ENCODE peak calls at places on chromosomes 2 and 18, in nine cellular contexts. One of them, this sample, is unnamed.

GRCh38 chr2:224836263-224836662 is 120.1 kb upstream of the CCDC195 start:
- DNase-seq in hepatic stellate cell: peak
- DNase-seq in naive thymus-derived CD8-positive, alpha-beta T cell: no peak
- DNase-seq in NCI-H1417: no peak
- DNase-seq in tibial nerve: no peak
- DNase-seq in A549: no peak
- DNase-seq in posterior vena cava: no peak
- DNase-seq in foreskin fibroblast: peak
- DNase-seq in GM23248: peak
- DNase-seq in this sample: no peak

GRCh38 chr2:98025481-98026037 is 29.8 kb upstream of the TMEM131 start:
- DNase-seq in hepatic stellate cell: no peak
- DNase-seq in naive thymus-derived CD8-positive, alpha-beta T cell: no peak
- DNase-seq in NCI-H1417: no peak
- DNase-seq in tibial nerve: no peak
- DNase-seq in A549: no peak
- DNase-seq in posterior vena cava: no peak
- DNase-seq in foreskin fibroblast: no peak
- DNase-seq in GM23248: no peak
- DNase-seq in this sample: no peak

GRCh38 chr2:110883401-110883800 is 151.0 kb downstream of the ACOXL start:
- DNase-seq in hepatic stellate cell: no peak
- DNase-seq in naive thymus-derived CD8-positive, alpha-beta T cell: no peak
- DNase-seq in NCI-H1417: no peak
- DNase-seq in tibial nerve: no peak
- DNase-seq in A549: no peak
- DNase-seq in posterior vena cava: no peak
- DNase-seq in foreskin fibroblast: no peak
- DNase-seq in GM23248: peak
- DNase-seq in this sample: no peak

GRCh38 chr18:12253027-12253426 is 1.1 kb upstream of the CIDEA start:
- DNase-seq in hepatic stellate cell: no peak
- DNase-seq in naive thymus-derived CD8-positive, alpha-beta T cell: no peak
- DNase-seq in NCI-H1417: no peak
- DNase-seq in tibial nerve: no peak
- DNase-seq in A549: no peak
- DNase-seq in posterior vena cava: no peak
- DNase-seq in foreskin fibroblast: no peak
- DNase-seq in GM23248: no peak
- DNase-seq in this sample: no peak

GRCh38 chr2:172100080-172101007 is 2.4 kb downstream of the DLX2 start:
- DNase-seq in hepatic stellate cell: no peak
- DNase-seq in naive thymus-derived CD8-positive, alpha-beta T cell: peak
- DNase-seq in NCI-H1417: no peak
- DNase-seq in tibial nerve: no peak
- DNase-seq in A549: no peak
- DNase-seq in posterior vena cava: peak
- DNase-seq in foreskin fibroblast: no peak
- DNase-seq in GM23248: peak
- DNase-seq in this sample: no peak

GRCh38 chr2:158619496-158619895 is 162.7 kb downstream of the PKP4 start:
- DNase-seq in hepatic stellate cell: no peak
- DNase-seq in naive thymus-derived CD8-positive, alpha-beta T cell: no peak
- DNase-seq in NCI-H1417: no peak
- DNase-seq in tibial nerve: no peak
- DNase-seq in A549: no peak
- DNase-seq in posterior vena cava: no peak
- DNase-seq in foreskin fibroblast: peak
- DNase-seq in GM23248: peak
- DNase-seq in this sample: no peak

GRCh38 chr2:18777250-18777812 is 188.0 kb upstream of the NT5C1B start:
- DNase-seq in hepatic stellate cell: no peak
- DNase-seq in naive thymus-derived CD8-positive, alpha-beta T cell: no peak
- DNase-seq in NCI-H1417: peak
- DNase-seq in tibial nerve: no peak
- DNase-seq in A549: no peak
- DNase-seq in posterior vena cava: no peak
- DNase-seq in foreskin fibroblast: no peak
- DNase-seq in GM23248: no peak
- DNase-seq in this sample: no peak

GRCh38 chr2:43021791-43022500 is 204.5 kb downstream of the ZFP36L2 start:
- DNase-seq in hepatic stellate cell: no peak
- DNase-seq in naive thymus-derived CD8-positive, alpha-beta T cell: no peak
- DNase-seq in NCI-H1417: no peak
- DNase-seq in tibial nerve: no peak
- DNase-seq in A549: no peak
- DNase-seq in posterior vena cava: peak
- DNase-seq in foreskin fibroblast: no peak
- DNase-seq in GM23248: no peak
- DNase-seq in this sample: no peak

GRCh38 chr2:127516031-127516430 is 10.3 kb downstream of the IWS1 start:
- DNase-seq in hepatic stellate cell: peak
- DNase-seq in naive thymus-derived CD8-positive, alpha-beta T cell: no peak
- DNase-seq in NCI-H1417: no peak
- DNase-seq in tibial nerve: no peak
- DNase-seq in A549: no peak
- DNase-seq in posterior vena cava: peak
- DNase-seq in foreskin fibroblast: no peak
- DNase-seq in GM23248: peak
- DNase-seq in this sample: no peak

GRCh38 chr18:36628435-36629094 is 200.2 kb downstream of the TPGS2 start:
- DNase-seq in hepatic stellate cell: peak
- DNase-seq in naive thymus-derived CD8-positive, alpha-beta T cell: no peak
- DNase-seq in NCI-H1417: no peak
- DNase-seq in tibial nerve: no peak
- DNase-seq in A549: no peak
- DNase-seq in posterior vena cava: no peak
- DNase-seq in foreskin fibroblast: peak
- DNase-seq in GM23248: peak
- DNase-seq in this sample: no peak

GRCh38 chr2:234986866-234987720 is 35.3 kb downstream of the SH3BP4 start:
- DNase-seq in hepatic stellate cell: no peak
- DNase-seq in naive thymus-derived CD8-positive, alpha-beta T cell: no peak
- DNase-seq in NCI-H1417: no peak
- DNase-seq in tibial nerve: no peak
- DNase-seq in A549: no peak
- DNase-seq in posterior vena cava: no peak
- DNase-seq in foreskin fibroblast: no peak
- DNase-seq in GM23248: no peak
- DNase-seq in this sample: no peak